ENCODE peak calls at places on chromosome 11, in nine cellular contexts. T, H, J, A, Y, S, M, W and G are unnamed samples.

GRCh38 chr11:77113382-77114088 is 10.9 kb downstream of the OMP start:
- DNase-seq in S (no peak), M (peak), A (peak), J (no peak), T (peak), W (no peak), H (peak), Y (peak), G (no peak)

GRCh38 chr11:100855466-100856067 is 168.5 kb downstream of the ARHGAP42 start:
- DNase-seq in J (no peak), A (peak), H (peak), T (peak), S (no peak), W (no peak), Y (peak), M (no peak), G (peak)

GRCh38 chr11:22466809-22467208 is 128.6 kb downstream of the SLC17A6 start:
- DNase-seq in Y (peak), J (no peak), H (peak), M (no peak), A (no peak), W (no peak), S (no peak), T (peak), G (no peak)

GRCh38 chr11:19821412-19821875 is 108.8 kb downstream of the NAV2 start:
- DNase-seq in M (no peak), S (no peak), T (no peak), A (no peak), W (no peak), H (no peak), Y (no peak), J (no peak), G (no peak)

GRCh38 chr11:68690671-68691401 is 6.5 kb downstream of the GAL start:
- DNase-seq in M (no peak), J (no peak), Y (no peak), W (peak), A (no peak), T (no peak), S (no peak), H (no peak), G (no peak)

GRCh38 chr11:38718049-38718448 is 2120.0 kb upstream of the RAG2 start:
- DNase-seq in W (no peak), J (no peak), A (no peak), S (no peak), M (no peak), Y (no peak), T (peak), H (peak), G (no peak)

GRCh38 chr11:2444301-2445106 is at the start of the genes KCNQ1 and TRPM5:
- DNase-seq in W (peak), T (no peak), M (peak), A (no peak), Y (no peak), H (peak), S (no peak), J (peak), G (no peak)

GRCh38 chr11:74520316-74520715 is 26.8 kb upstream of the LIPT2 start:
- DNase-seq in H (no peak), A (no peak), M (no peak), S (no peak), T (no peak), W (no peak), J (no peak), Y (no peak), G (no peak)

GRCh38 chr11:61062181-61062955 is 39.9 kb upstream of the CD5 start:
- DNase-seq in J (no peak), T (no peak), A (no peak), M (no peak), Y (no peak), H (no peak), W (no peak), S (no peak), G (no peak)

GRCh38 chr11:33687733-33688479 is 12.7 kb downstream of the C11orf91 start:
- DNase-seq in M (no peak), Y (peak), J (no peak), S (peak), H (peak), W (no peak), A (peak), T (peak), G (peak)

GRCh38 chr11:69306821-69307220 is 12.9 kb downstream of the MYEOV start:
- DNase-seq in M (no peak), T (no peak), S (no peak), A (no peak), H (no peak), J (no peak), W (no peak), Y (no peak), G (no peak)

GRCh38 chr11:7457211-7457610 is 28.1 kb upstream of the OLFML1 start:
- DNase-seq in T (peak), M (no peak), J (peak), S (no peak), Y (no peak), W (no peak), H (no peak), A (no peak), G (no peak)

GRCh38 chr11:1672613-1673400 is 24.2 kb upstream of the KRTAP5-6 start:
- DNase-seq in Y (no peak), S (no peak), W (no peak), J (no peak), H (no peak), T (no peak), M (no peak), A (no peak), G (no peak)

GRCh38 chr11:61106296-61106695 is 4.0 kb downstream of the CD5 start:
- DNase-seq in S (no peak), H (no peak), J (no peak), M (peak), Y (no peak), A (no peak), T (no peak), W (no peak), G (no peak)

GRCh38 chr11:58813693-58814092 is 30.8 kb downstream of the GLYATL2 start:
- DNase-seq in Y (no peak), W (no peak), S (no peak), H (peak), M (no peak), A (peak), J (no peak), T (no peak), G (no peak)

GRCh38 chr11:47616726-47617416 is 22.7 kb upstream of the C1QTNF4 start:
- DNase-seq in H (peak), T (peak), M (no peak), J (no peak), Y (peak), W (no peak), A (peak), S (peak), G (no peak)

GRCh38 chr11:35380603-35381002 is 38.8 kb downstream of the SLC1A2 start:
- DNase-seq in S (no peak), J (no peak), T (no peak), A (no peak), M (no peak), W (no peak), H (no peak), Y (peak), G (no peak)

GRCh38 chr11:86548278-86548917 is 124.0 kb downstream of the ME3 start:
- DNase-seq in Y (peak), M (no peak), W (no peak), H (no peak), T (peak), S (no peak), A (no peak), J (no peak), G (no peak)

GRCh38 chr11:105296806-105297205 is 157.2 kb upstream of the CARD18 start:
- DNase-seq in Y (no peak), T (no peak), A (no peak), J (no peak), H (no peak), M (peak), S (no peak), W (no peak), G (no peak)

GRCh38 chr11:57276857-57277505 is 39.9 kb upstream of the APLNR start:
- DNase-seq in S (no peak), A (peak), Y (peak), M (no peak), T (peak), H (no peak), W (no peak), J (no peak), G (no peak)

GRCh38 chr11:86192858-86193257 is 51.7 kb upstream of the EED start:
- DNase-seq in A (no peak), W (no peak), T (no peak), H (no peak), Y (no peak), J (no peak), S (no peak), M (no peak), G (no peak)

GRCh38 chr11:17767914-17768313 is 33.3 kb downstream of the KCNC1 start:
- DNase-seq in W (no peak), Y (no peak), A (no peak), H (no peak), M (peak), S (no peak), T (no peak), J (no peak), G (no peak)

GRCh38 chr11:5258543-5259262 is 4.1 kb upstream of the HBG2 start:
- DNase-seq in H (no peak), T (no peak), M (no peak), S (no peak), W (no peak), A (no peak), J (no peak), Y (no peak), G (no peak)

GRCh38 chr11:122804796-122805195 is 33.5 kb upstream of the CRTAM start:
- DNase-seq in H (no peak), T (peak), J (no peak), W (no peak), S (no peak), Y (no peak), M (no peak), A (no peak), G (no peak)

GRCh38 chr11:122807731-122808485 is 30.4 kb upstream of the CRTAM start:
- DNase-seq in M (no peak), S (no peak), H (no peak), T (no peak), W (no peak), J (no peak), Y (peak), A (peak), G (no peak)

GRCh38 chr11:122811721-122812120 is 26.6 kb upstream of the CRTAM start:
- DNase-seq in J (no peak), A (no peak), S (no peak), T (no peak), M (no peak), Y (no peak), W (no peak), H (no peak), G (no peak)

GRCh38 chr11:122809861-122810260 is 28.4 kb upstream of the CRTAM start:
- DNase-seq in M (no peak), A (no peak), H (no peak), T (no peak), Y (no peak), S (no peak), J (no peak), W (no peak), G (no peak)

GRCh38 chr11:122808494-122808893 is 29.8 kb upstream of the CRTAM start:
- DNase-seq in A (peak), Y (peak), M (no peak), J (no peak), S (peak), T (peak), W (no peak), H (no peak), G (peak)
- TF ChIP-seq CTCF in A (no peak), Y (no peak), M (no peak), J (no peak), S (no peak), T (no peak), W (no peak), H (no peak), G (no peak)

GRCh38 chr11:12017243-12017678 is 8.8 kb upstream of the DKK3 start:
- DNase-seq in H (no peak), M (no peak), Y (peak), W (no peak), J (no peak), T (no peak), S (no peak), A (no peak), G (no peak)

GRCh38 chr11:12019867-12020416 is 11.5 kb upstream of the DKK3 start:
- DNase-seq in S (no peak), Y (no peak), H (no peak), W (no peak), A (no peak), T (no peak), J (no peak), M (no peak), G (no peak)

GRCh38 chr11:12017865-12018453 is 9.5 kb upstream of the DKK3 start:
- DNase-seq in Y (peak), S (no peak), J (no peak), M (no peak), H (no peak), T (no peak), W (no peak), A (no peak), G (no peak)

GRCh38 chr11:12019337-12019736 is 10.9 kb upstream of the DKK3 start:
- DNase-seq in T (no peak), W (no peak), M (no peak), H (peak), S (no peak), J (no peak), A (no peak), Y (peak), G (no peak)

DNA sequence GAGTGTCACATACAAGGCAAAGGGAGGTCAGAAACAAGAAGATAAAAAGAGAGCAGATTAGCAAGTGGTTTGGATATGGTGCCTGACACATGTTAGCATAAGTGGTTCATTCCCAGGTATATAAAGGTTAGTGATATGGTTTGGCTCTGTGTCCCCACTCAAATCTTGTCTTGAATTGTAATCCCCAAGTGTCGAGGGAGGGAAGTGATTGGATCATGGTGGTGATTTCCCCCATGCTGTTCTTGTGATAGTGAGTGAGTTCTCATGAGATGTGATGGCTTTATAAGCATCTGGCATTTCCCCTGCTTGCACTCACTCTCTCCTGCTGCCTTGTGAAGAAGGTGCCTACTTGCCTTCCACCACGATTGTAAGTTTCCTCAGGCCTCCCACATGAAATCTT is 12.1 kb upstream of the DKK3 start:
- DNase-seq in S (no peak), J (no peak), A (no peak), M (no peak), W (no peak), Y (no peak), H (no peak), T (no peak), G (no peak)
- H3K4me3 ChIP-seq in S (no peak), J (no peak), A (no peak), M (no peak), W (no peak), Y (no peak), H (no peak), T (no peak), G (no peak)

GRCh38 chr11:44950036-44950624 is 553 bp downstream of the TP53I11 start:
- DNase-seq in Y (no peak), H (peak), A (peak), T (no peak), W (no peak), S (no peak), M (no peak), J (no peak), G (no peak)

GRCh38 chr11:44952082-44952481 is 1.4 kb upstream of the TP53I11 start:
- DNase-seq in Y (no peak), M (no peak), T (no peak), A (no peak), J (no peak), W (no peak), S (no peak), H (no peak), G (no peak)

GRCh38 chr11:44952500-44953260 is 2.0 kb upstream of the TP53I11 start:
- DNase-seq in W (no peak), S (no peak), T (peak), A (no peak), J (no peak), H (no peak), Y (no peak), M (no peak), G (no peak)

GRCh38 chr11:44949160-44950035 is 1.3 kb downstream of the TP53I11 start:
- DNase-seq in T (no peak), W (peak), A (peak), J (no peak), S (no peak), Y (peak), H (peak), M (no peak), G (no peak)

DNA sequence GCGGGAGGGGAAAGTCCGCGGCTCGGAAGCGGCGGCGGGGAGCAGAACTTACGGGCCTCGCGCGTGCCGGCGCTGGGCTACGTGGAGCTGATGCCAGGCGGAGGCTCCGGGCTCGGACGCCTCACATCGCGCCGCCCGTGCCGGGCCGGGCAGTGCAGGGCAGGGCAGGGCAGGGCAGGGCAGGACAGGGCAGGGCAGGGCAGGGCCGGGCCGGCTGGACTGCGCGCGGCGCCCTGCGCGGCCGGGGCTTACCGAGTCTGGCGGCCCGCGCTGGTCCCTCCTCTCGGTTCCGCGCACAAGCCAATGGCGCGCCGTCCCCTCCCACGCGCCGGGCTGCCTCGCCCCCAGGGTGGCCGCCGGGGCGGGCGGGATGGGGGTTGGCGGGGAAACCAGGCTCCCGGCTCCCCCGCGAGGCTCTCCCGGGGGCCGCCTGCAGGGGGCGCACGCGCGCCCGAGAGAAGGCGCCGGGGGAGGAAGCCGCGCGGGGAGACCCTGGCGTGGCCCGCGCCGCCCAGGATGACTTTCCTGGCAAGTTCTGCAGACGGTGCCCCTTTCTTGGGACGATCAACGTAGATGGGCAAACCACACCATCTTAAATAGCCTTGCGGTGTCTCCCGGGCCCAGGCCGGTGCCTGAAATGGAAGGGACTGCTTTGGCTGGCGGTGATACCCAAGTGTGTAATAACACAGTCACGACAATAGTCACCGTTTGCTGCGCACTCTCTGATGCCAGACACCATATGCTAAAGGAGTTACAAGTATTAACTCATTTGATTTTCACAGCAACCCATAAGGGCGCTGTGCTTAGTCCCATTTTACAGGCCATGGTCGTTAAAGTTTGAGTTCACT is at the start of gene TP53I11:
- DNase-seq in T (no peak), M (peak), H (peak), Y (peak), S (no peak), J (no peak), W (peak), A (peak), G (no peak)
- TF ChIP-seq CTCF in T (peak), M (peak), H (peak), Y (peak), S (peak), J (peak), W (peak), A (peak), G (peak)

DNA sequence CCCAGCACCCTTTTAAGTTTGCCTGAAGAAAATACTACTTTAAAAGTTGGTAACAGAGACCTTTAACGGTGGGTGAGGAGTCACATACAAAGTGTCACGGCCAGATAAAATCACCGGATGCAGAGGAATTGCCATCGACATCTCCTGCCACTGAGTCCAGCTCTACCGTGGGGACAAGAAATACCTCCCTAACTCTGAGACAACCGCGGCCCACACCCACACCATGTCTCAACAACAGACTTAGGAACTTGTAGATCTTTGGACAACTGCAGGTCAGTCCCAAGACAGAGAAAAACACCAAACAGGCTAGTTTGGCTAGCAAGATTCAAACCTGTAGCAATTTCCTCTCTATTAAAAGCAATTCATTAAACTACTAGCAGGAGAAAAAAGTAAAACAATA is 669 bp downstream of the ETS1 start:
- DNase-seq in W (no peak), A (no peak), J (no peak), M (no peak), H (no peak), Y (no peak), S (no peak), T (no peak), G (no peak)
- H3K4me3 ChIP-seq in W (no peak), A (no peak), J (no peak), M (peak), H (no peak), Y (no peak), S (no peak), T (no peak), G (no peak)